ENCODE peak calls at places on chromosomes 11 and 22, in seven cellular contexts. U, G, V, A, B, R and L are unnamed samples.

GRCh38 chr11:11396290-11397042 is 43.4 kb upstream of the CSNK2A3 start:
- DNase-seq in U (no peak), G (no peak), V (no peak), A (no peak), B (no peak), R (no peak), L (no peak)

GRCh38 chr22:47918276-47918928 is 1156.0 kb downstream of the TBC1D22A start:
- DNase-seq in U (no peak), G (no peak), V (no peak), A (no peak), B (no peak), R (no peak), L (peak)

GRCh38 chr11:34514050-34514449 is 456 bp upstream of the ELF5 start:
- DNase-seq in U (no peak), G (no peak), V (no peak), A (no peak), B (no peak), R (no peak), L (no peak)

GRCh38 chr11:3220101-3220500 is 1.5 kb upstream of the MRGPRG start:
- DNase-seq in U (no peak), G (no peak), V (no peak), A (no peak), B (no peak), R (no peak), L (peak)

GRCh38 chr22:24554316-24555159 is at the start of gene GUCD1:
- DNase-seq in U (peak), G (no peak), V (no peak), A (no peak), B (no peak), R (no peak), L (peak)

GRCh38 chr11:125869526-125869925 is 17.9 kb upstream of the HYLS1 start:
- DNase-seq in U (no peak), G (no peak), V (no peak), A (no peak), B (no peak), R (no peak), L (no peak)

GRCh38 chr11:63961608-63962412 is 12.6 kb upstream of the COX8A start:
- DNase-seq in U (no peak), G (peak), V (no peak), A (peak), B (no peak), R (no peak), L (peak)

GRCh38 chr11:118054712-118055640 is 21.9 kb upstream of the TMPRSS4 start:
- DNase-seq in U (peak), G (no peak), V (no peak), A (peak), B (no peak), R (no peak), L (peak)

GRCh38 chr11:107359701-107360100 is 97.9 kb downstream of the CWF19L2 start:
- DNase-seq in U (no peak), G (no peak), V (no peak), A (no peak), B (no peak), R (no peak), L (no peak)

GRCh38 chr22:32058656-32059280 is 15.7 kb downstream of the SLC5A1 start:
- DNase-seq in U (no peak), G (no peak), V (no peak), A (no peak), B (no peak), R (no peak), L (no peak)

GRCh38 chr11:15055620-15056356 is 17.6 kb upstream of the CALCB start:
- DNase-seq in U (no peak), G (no peak), V (no peak), A (no peak), B (no peak), R (no peak), L (no peak)

GRCh38 chr11:45603930-45604682 is 61.3 kb downstream of the CHST1 start:
- DNase-seq in U (no peak), G (no peak), V (no peak), A (no peak), B (no peak), R (no peak), L (no peak)

GRCh38 chr11:20980736-20981135 is 311.4 kb downstream of the NELL1 start:
- DNase-seq in U (no peak), G (no peak), V (no peak), A (no peak), B (no peak), R (no peak), L (no peak)

GRCh38 chr11:46240861-46241260 is 36.6 kb upstream of the CREB3L1 start:
- DNase-seq in U (no peak), G (no peak), V (no peak), A (no peak), B (no peak), R (no peak), L (no peak)

GRCh38 chr11:93740031-93740801 is 1.1 kb downstream of the TAF1D start:
- DNase-seq in U (no peak), G (peak), V (no peak), A (no peak), B (peak), R (no peak), L (peak)

GRCh38 chr11:66311965-66312548 is 4.8 kb downstream of the CD248 start:
- DNase-seq in U (peak), G (peak), V (peak), A (peak), B (peak), R (peak), L (peak)

GRCh38 chr11:66314186-66314501 is 2.7 kb downstream of the CD248 start:
- DNase-seq in U (no peak), G (no peak), V (no peak), A (no peak), B (no peak), R (no peak), L (no peak)

GRCh38 chr11:66312549-66313320 is 4.1 kb downstream of the CD248 start:
- DNase-seq in U (peak), G (peak), V (peak), A (peak), B (peak), R (peak), L (peak)

GRCh38 chr11:66314561-66315497 is 2.0 kb downstream of the CD248 start:
- DNase-seq in U (no peak), G (no peak), V (no peak), A (no peak), B (peak), R (no peak), L (no peak)

DNA sequence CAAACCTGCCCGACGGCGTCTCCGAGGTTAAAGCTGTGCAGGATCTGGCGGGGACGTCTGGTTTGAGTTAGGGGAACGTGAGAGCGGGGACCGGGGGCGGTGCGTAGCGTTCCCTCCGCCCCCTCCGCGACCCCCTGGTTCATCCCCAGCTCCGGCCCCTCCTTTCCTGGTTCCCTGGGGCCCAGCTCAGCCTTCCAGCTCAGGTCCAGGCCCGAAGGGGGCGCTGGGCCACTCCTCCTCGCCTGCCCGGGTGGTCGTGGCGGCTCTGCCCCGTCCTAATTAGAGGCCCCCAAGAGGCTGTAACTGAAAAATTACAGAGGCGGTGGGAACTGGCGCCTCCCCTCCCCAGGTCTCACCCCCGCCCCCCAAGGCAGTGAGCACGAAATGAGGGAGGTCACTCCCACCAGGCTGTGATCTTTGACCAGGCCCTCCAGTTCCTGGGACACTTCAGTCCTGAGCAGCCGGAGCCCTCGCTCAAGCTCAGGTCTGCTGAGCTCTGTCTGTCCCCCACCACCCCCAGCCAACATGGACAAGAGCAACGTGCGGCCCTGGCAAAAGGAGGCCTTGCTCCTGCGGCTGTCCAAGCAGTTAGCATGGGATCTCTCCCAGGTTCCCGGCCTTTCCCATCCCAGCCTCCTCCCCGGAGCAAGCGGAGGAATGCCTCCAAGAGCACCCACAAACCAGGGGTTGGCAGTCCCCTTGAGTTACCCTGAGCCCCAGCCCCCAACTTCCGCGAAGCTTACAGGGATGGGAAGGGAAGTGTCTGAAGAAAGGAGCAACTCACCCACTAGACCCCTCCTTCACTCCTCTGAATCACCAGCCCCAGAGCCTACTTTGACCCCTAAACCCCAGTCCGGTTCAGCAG is 3.3 kb downstream of the CD248 start:
- DNase-seq in U (no peak), G (peak), V (no peak), A (no peak), B (no peak), R (no peak), L (no peak)
- H3K4me3 ChIP-seq in U (peak), G (peak), V (peak), A (peak), B (peak), R (peak), L (no peak)

GRCh38 chr11:5335166-5335565 is 8.2 kb downstream of the OR51B5 start:
- DNase-seq in U (no peak), G (no peak), V (no peak), A (no peak), B (no peak), R (no peak), L (no peak)
- TF ChIP-seq EP300 in U (no peak), G (no peak), V (no peak), A (no peak), B (no peak), R (no peak), L (no peak)

GRCh38 chr22:40397436-40397835 is 27.0 kb downstream of the SGSM3 start:
- DNase-seq in U (no peak), G (no peak), V (no peak), A (no peak), B (no peak), R (no peak), L (no peak)

GRCh38 chr22:40394607-40395006 is 24.2 kb downstream of the SGSM3 start:
- DNase-seq in U (no peak), G (no peak), V (no peak), A (no peak), B (no peak), R (no peak), L (no peak)

GRCh38 chr22:40399661-40400060 is 29.3 kb downstream of the SGSM3 start:
- DNase-seq in U (no peak), G (no peak), V (no peak), A (no peak), B (no peak), R (no peak), L (no peak)

GRCh38 chr22:40395607-40396006 is 25.2 kb downstream of the SGSM3 start:
- DNase-seq in U (no peak), G (no peak), V (no peak), A (no peak), B (no peak), R (no peak), L (no peak)

DNA sequence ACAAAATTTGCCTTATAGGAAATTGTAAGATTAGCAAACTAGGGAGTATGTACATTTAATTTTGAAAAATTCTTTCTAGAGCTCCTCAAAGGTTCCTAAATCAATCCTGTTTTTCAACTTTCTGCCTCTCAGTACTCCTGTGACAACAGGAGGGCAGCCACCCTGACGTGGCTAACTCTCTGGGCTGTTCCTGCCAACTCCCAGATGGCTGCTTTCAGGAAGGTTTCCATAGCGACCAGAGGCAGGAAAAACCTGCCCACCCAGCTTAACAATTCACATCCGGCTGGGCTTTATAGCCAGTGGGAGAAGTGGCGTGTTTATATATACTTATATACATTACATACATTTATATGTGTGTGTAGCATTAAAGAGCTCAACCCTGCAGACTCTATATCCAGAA is 26.5 kb downstream of the SGSM3 start:
- DNase-seq in U (no peak), G (no peak), V (no peak), A (no peak), B (no peak), R (no peak), L (peak)
- TF ChIP-seq POLR2A in U (no peak), G (no peak), V (no peak), A (no peak), B (no peak), R (no peak), L (no peak)

GRCh38 chr11:61778357-61778886 is 14.0 kb downstream of the TMEM258 start:
- DNase-seq in U (no peak), G (no peak), V (no peak), A (no peak), B (no peak), R (no peak), L (no peak)

GRCh38 chr11:61775606-61776554 is 16.5 kb downstream of the TMEM258 start:
- DNase-seq in U (no peak), G (no peak), V (no peak), A (no peak), B (peak), R (no peak), L (no peak)

GRCh38 chr11:61776561-61777075 is 15.8 kb downstream of the TMEM258 start:
- DNase-seq in U (no peak), G (peak), V (peak), A (no peak), B (peak), R (peak), L (peak)

GRCh38 chr11:61778920-61779650 is 13.3 kb downstream of the TMEM258 start:
- DNase-seq in U (no peak), G (no peak), V (no peak), A (no peak), B (no peak), R (no peak), L (no peak)

GRCh38 chr11:61777234-61778090 is 14.9 kb downstream of the TMEM258 start:
- DNase-seq in U (no peak), G (no peak), V (no peak), A (no peak), B (peak), R (peak), L (peak)
- H3K4me3 ChIP-seq in U (peak), G (no peak), V (no peak), A (no peak), B (no peak), R (peak), L (peak)

GRCh38 chr11:127624455-127624854 is 623.9 kb upstream of the KIRREL3 start:
- DNase-seq in U (no peak), G (no peak), V (no peak), A (no peak), B (peak), R (no peak), L (no peak)

GRCh38 chr11:127627629-127628462 is 627.3 kb upstream of the KIRREL3 start:
- DNase-seq in U (no peak), G (no peak), V (no peak), A (no peak), B (peak), R (no peak), L (peak)

GRCh38 chr11:127629200-127629599 is 628.6 kb upstream of the KIRREL3 start:
- DNase-seq in U (no peak), G (no peak), V (no peak), A (no peak), B (no peak), R (no peak), L (no peak)

GRCh38 chr11:127625402-127625801 is 624.8 kb upstream of the KIRREL3 start:
- DNase-seq in U (no peak), G (no peak), V (no peak), A (no peak), B (no peak), R (no peak), L (no peak)

DNA sequence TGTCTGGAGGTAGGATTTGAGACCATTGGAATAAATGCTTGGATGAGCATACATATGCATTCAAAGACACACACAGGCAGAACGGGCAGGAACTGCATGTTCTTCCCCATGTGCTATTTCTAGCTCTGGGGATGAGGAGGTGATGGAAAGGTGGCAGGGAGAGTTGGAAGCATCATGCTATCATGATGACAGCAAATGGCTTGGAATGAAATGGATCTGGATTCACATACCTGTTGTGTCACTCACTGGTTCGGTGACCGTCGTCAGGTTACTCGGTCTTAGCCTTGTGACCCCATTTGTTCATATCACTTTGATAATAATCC is 627.9 kb upstream of the KIRREL3 start:
- DNase-seq in U (no peak), G (no peak), V (no peak), A (no peak), B (no peak), R (no peak), L (no peak)
- TF ChIP-seq EP300 in U (no peak), G (no peak), V (no peak), A (no peak), B (no peak), R (no peak), L (no peak)

GRCh38 chr11:65711785-65712632 is at the start of gene KAT5:
- DNase-seq in U (peak), G (peak), V (peak), A (peak), B (peak), R (peak), L (peak)
- TF ChIP-seq POLR2A in U (peak), G (peak), V (peak), A (peak), B (peak), R (peak), L (peak)

GRCh38 chr11:43736502-43737193 is 56.1 kb downstream of the HSD17B12 start:
- DNase-seq in U (no peak), G (peak), V (no peak), A (no peak), B (no peak), R (no peak), L (no peak)

GRCh38 chr11:43737194-43737575 is 56.6 kb downstream of the HSD17B12 start:
- DNase-seq in U (no peak), G (no peak), V (no peak), A (no peak), B (no peak), R (no peak), L (no peak)

GRCh38 chr11:43735115-43735514 is 54.6 kb downstream of the HSD17B12 start:
- DNase-seq in U (no peak), G (no peak), V (no peak), A (no peak), B (no peak), R (no peak), L (no peak)

GRCh38 chr11:43735931-43736330 is 55.4 kb downstream of the HSD17B12 start:
- DNase-seq in U (no peak), G (no peak), V (no peak), A (no peak), B (no peak), R (no peak), L (no peak)

GRCh38 chr11:43738600-43739409 is 58.3 kb downstream of the HSD17B12 start:
- DNase-seq in U (no peak), G (peak), V (no peak), A (no peak), B (no peak), R (no peak), L (no peak)
- H3K4me3 ChIP-seq in U (no peak), G (no peak), V (no peak), A (no peak), B (no peak), R (no peak), L (no peak)

DNA sequence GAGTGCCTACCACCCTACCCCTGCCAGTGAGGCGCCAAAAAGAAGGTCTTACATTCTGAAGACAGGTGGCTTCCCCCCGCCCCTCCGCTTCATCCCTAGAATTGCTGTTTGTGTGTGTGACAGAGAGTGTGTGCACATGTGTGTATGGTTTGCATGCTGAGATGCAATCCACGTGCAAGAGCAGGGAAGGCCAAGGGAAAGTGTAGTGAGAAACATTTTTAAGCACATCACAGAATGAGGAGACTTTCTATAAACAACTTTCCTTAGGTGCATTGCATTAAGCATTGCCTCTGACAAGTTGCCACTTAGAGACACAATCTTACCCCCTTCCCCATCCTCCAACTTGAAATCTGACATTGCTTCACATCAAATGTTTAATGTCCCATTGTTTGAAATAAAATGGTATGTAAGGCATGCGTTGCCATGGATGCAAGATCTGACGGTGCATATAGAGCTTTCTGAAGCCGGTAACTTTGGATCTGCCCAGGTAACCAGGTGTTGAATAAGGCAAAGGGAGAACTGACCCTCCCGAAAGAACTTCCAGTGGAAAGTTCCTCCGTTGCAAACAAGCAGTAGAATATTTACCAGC is 21.4 kb downstream of the FJX1 start:
- DNase-seq in U (no peak), G (no peak), V (no peak), A (no peak), B (no peak), R (no peak), L (no peak)
- TF ChIP-seq EP300 in U (no peak), G (no peak), V (no peak), A (no peak), B (no peak), R (no peak), L (no peak)

GRCh38 chr22:26002456-26002855 is 166.8 kb upstream of the SEZ6L start:
- DNase-seq in U (no peak), G (no peak), V (no peak), A (no peak), B (no peak), R (no peak), L (no peak)
- TF ChIP-seq POLR2A in U (no peak), G (no peak), V (no peak), A (no peak), B (no peak), R (no peak), L (no peak)

DNA sequence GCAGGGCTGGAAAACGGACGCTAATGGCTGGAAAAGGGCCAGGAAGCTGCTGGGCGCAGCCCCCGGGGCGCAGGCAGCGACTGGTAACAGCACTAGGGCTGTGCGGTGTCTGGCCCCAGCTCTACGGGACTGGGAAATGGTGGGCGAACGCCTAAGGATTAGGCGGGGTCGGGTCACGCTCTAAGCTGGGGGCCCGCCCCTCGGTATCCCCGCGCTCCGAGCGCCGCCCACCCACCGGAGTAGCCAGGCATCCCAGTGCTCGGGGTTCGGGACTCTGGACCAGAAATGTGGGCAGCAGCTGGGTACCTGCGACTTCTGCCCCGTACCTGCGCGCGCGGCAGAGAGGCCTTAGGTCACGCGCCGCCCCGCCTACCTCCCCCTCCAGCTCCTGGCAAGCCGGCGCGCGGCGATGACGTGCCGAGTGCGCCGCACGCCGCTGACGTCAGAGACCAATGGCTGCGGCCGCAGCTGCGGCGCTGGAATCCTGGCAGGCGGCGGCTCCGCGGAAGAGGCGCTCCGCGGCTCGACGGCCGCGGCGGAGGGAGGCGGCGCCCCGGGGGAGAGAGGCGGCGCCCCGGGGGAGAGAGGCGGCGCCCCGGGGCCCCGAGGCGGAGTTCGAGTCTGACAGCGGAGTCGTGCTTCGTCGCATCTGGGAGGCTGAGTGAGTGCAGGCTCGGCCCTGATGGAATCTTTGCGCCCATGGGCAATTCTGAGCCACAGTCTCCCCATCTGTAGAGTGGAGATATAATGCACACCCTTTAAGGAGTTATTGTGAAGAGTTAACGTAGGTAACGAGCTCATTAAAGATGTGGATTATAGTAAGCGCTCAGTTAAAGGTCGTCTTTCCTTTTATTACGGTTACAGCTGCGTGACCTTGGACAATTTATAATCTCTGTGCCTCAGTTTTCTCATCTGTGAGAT is at the start of the genes HPS4 and SRRD:
- DNase-seq in U (peak), G (peak), V (peak), A (peak), B (peak), R (peak), L (peak)
- H3K4me3 ChIP-seq in U (peak), G (peak), V (peak), A (peak), B (peak), R (peak), L (peak)